ENCODE peak calls at places on chromosomes 11 and 22, in eight cellular contexts. One of them, this sample, is unnamed.

GRCh38 chr11:42225664-42226063 is 766.2 kb upstream of the LRRC4C start:
- DNase-seq in vagina: no peak
- DNase-seq in stomach: no peak
- DNase-seq in transverse colon: no peak
- DNase-seq in HCT116: no peak
- DNase-seq in GM12892: no peak
- DNase-seq in sigmoid colon: no peak
- DNase-seq in GM12891: no peak
- DNase-seq in this sample: no peak

GRCh38 chr11:75350743-75351540 is 519 bp downstream of the ARRB1 start:
- DNase-seq in GM12891: no peak
- DNase-seq in HCT116: no peak
- DNase-seq in stomach: peak; percentile 65
- DNase-seq in transverse colon: peak; percentile 61
- DNase-seq in sigmoid colon: peak; percentile 91
- DNase-seq in GM12892: no peak
- DNase-seq in vagina: no peak
- DNase-seq in this sample: peak; percentile 87

GRCh38 chr11:70517996-70518907 is 119.9 kb downstream of the CTTN start:
- DNase-seq in transverse colon: no peak
- DNase-seq in GM12892: no peak
- DNase-seq in vagina: no peak
- DNase-seq in GM12891: no peak
- DNase-seq in stomach: no peak
- DNase-seq in sigmoid colon: no peak
- DNase-seq in HCT116: no peak
- DNase-seq in this sample: peak; percentile 56

GRCh38 chr11:62337682-62338181 is 484 bp downstream of the ASRGL1 start:
- DNase-seq in transverse colon: peak; percentile 35
- DNase-seq in GM12891: no peak
- DNase-seq in HCT116: no peak
- DNase-seq in vagina: no peak
- DNase-seq in sigmoid colon: no peak
- DNase-seq in stomach: peak; percentile 38
- DNase-seq in GM12892: no peak
- DNase-seq in this sample: peak; percentile 80

GRCh38 chr11:128392259-128392658 is 195.1 kb downstream of the ETS1 start:
- DNase-seq in transverse colon: no peak
- DNase-seq in sigmoid colon: no peak
- DNase-seq in stomach: no peak
- DNase-seq in vagina: no peak
- DNase-seq in GM12892: no peak
- DNase-seq in GM12891: no peak
- DNase-seq in HCT116: no peak
- DNase-seq in this sample: no peak

GRCh38 chr11:89175796-89176195 is 1.9 kb upstream of the TYR start:
- DNase-seq in transverse colon: no peak
- DNase-seq in GM12891: no peak
- DNase-seq in stomach: no peak
- DNase-seq in sigmoid colon: no peak
- DNase-seq in GM12892: no peak
- DNase-seq in HCT116: no peak
- DNase-seq in vagina: no peak
- DNase-seq in this sample: no peak

GRCh38 chr11:65279713-65280459 is 18.1 kb downstream of the POLA2 start:
- DNase-seq in vagina: no peak
- DNase-seq in stomach: peak; percentile 38
- DNase-seq in GM12891: no peak
- DNase-seq in HCT116: peak; percentile 96
- DNase-seq in sigmoid colon: peak; percentile 79
- DNase-seq in transverse colon: no peak
- DNase-seq in GM12892: no peak
- DNase-seq in this sample: no peak

GRCh38 chr22:47294222-47294532 is 531.7 kb downstream of the TBC1D22A start:
- DNase-seq in GM12891: no peak
- DNase-seq in sigmoid colon: peak; percentile 47
- DNase-seq in HCT116: no peak
- DNase-seq in GM12892: no peak
- DNase-seq in vagina: peak; percentile 79
- DNase-seq in stomach: peak; percentile 25
- DNase-seq in transverse colon: no peak
- DNase-seq in this sample: no peak

GRCh38 chr22:44701824-44702478 is at the start of gene PRR5:
- DNase-seq in stomach: peak; percentile 87
- DNase-seq in vagina: no peak
- DNase-seq in GM12891: peak; percentile 71
- DNase-seq in HCT116: peak; percentile 51
- DNase-seq in transverse colon: peak; percentile 84
- DNase-seq in sigmoid colon: peak; percentile 84
- DNase-seq in GM12892: peak; percentile 66
- DNase-seq in this sample: peak; percentile 97

GRCh38 chr22:41341990-41342389 is 39.8 kb upstream of the TEF start:
- DNase-seq in vagina: no peak
- DNase-seq in GM12891: peak; percentile 77
- DNase-seq in transverse colon: no peak
- DNase-seq in sigmoid colon: no peak
- DNase-seq in stomach: no peak
- DNase-seq in HCT116: no peak
- DNase-seq in GM12892: peak; percentile 50
- DNase-seq in this sample: no peak

GRCh38 chr11:7575841-7576451 is 62.1 kb downstream of the PPFIBP2 start:
- DNase-seq in transverse colon: peak; percentile 78
- DNase-seq in stomach: peak; percentile 74
- DNase-seq in HCT116: no peak
- DNase-seq in GM12891: no peak
- DNase-seq in GM12892: no peak
- DNase-seq in sigmoid colon: no peak
- DNase-seq in vagina: no peak
- DNase-seq in this sample: no peak

GRCh38 chr22:32823024-32823730 is 21.7 kb downstream of the TIMP3 start:
- DNase-seq in GM12891: no peak
- DNase-seq in transverse colon: peak; percentile 45
- DNase-seq in GM12892: no peak
- DNase-seq in sigmoid colon: peak; percentile 62
- DNase-seq in stomach: peak; percentile 53
- DNase-seq in vagina: no peak
- DNase-seq in HCT116: peak; percentile 43
- DNase-seq in this sample: no peak

GRCh38 chr11:8344346-8344745 is 80.7 kb upstream of the LMO1 start:
- DNase-seq in sigmoid colon: no peak
- DNase-seq in transverse colon: no peak
- DNase-seq in GM12891: no peak
- DNase-seq in GM12892: no peak
- DNase-seq in vagina: no peak
- DNase-seq in stomach: no peak
- DNase-seq in HCT116: no peak
- DNase-seq in this sample: no peak

GRCh38 chr11:61480936-61481335 is 27.6 kb upstream of the LRRC10B start:
- DNase-seq in GM12891: no peak
- DNase-seq in stomach: no peak
- DNase-seq in transverse colon: peak; percentile 47
- DNase-seq in vagina: no peak
- DNase-seq in GM12892: no peak
- DNase-seq in HCT116: no peak
- DNase-seq in sigmoid colon: no peak
- DNase-seq in this sample: no peak

GRCh38 chr11:13606701-13607100 is 61.8 kb upstream of the FAR1 start:
- DNase-seq in GM12891: no peak
- DNase-seq in HCT116: no peak
- DNase-seq in transverse colon: no peak
- DNase-seq in vagina: no peak
- DNase-seq in stomach: no peak
- DNase-seq in sigmoid colon: no peak
- DNase-seq in GM12892: no peak
- DNase-seq in this sample: no peak

GRCh38 chr22:42277988-42278776 is 7.7 kb upstream of the TCF20 start:
- DNase-seq in sigmoid colon: peak; percentile 60
- DNase-seq in vagina: no peak
- DNase-seq in GM12892: no peak
- DNase-seq in stomach: no peak
- DNase-seq in HCT116: no peak
- DNase-seq in GM12891: no peak
- DNase-seq in transverse colon: no peak
- DNase-seq in this sample: peak; percentile 77

GRCh38 chr22:42170946-42171345 is 40.3 kb upstream of the CYP2D6 start:
- DNase-seq in GM12892: no peak
- DNase-seq in transverse colon: no peak
- DNase-seq in GM12891: no peak
- DNase-seq in stomach: no peak
- DNase-seq in vagina: no peak
- DNase-seq in sigmoid colon: no peak
- DNase-seq in HCT116: no peak
- DNase-seq in this sample: no peak

GRCh38 chr11:46564459-46564858 is 29.4 kb downstream of the AMBRA1 start:
- DNase-seq in sigmoid colon: no peak
- DNase-seq in transverse colon: no peak
- DNase-seq in HCT116: no peak
- DNase-seq in vagina: no peak
- DNase-seq in stomach: no peak
- DNase-seq in GM12892: no peak
- DNase-seq in GM12891: no peak
- DNase-seq in this sample: no peak

DNA sequence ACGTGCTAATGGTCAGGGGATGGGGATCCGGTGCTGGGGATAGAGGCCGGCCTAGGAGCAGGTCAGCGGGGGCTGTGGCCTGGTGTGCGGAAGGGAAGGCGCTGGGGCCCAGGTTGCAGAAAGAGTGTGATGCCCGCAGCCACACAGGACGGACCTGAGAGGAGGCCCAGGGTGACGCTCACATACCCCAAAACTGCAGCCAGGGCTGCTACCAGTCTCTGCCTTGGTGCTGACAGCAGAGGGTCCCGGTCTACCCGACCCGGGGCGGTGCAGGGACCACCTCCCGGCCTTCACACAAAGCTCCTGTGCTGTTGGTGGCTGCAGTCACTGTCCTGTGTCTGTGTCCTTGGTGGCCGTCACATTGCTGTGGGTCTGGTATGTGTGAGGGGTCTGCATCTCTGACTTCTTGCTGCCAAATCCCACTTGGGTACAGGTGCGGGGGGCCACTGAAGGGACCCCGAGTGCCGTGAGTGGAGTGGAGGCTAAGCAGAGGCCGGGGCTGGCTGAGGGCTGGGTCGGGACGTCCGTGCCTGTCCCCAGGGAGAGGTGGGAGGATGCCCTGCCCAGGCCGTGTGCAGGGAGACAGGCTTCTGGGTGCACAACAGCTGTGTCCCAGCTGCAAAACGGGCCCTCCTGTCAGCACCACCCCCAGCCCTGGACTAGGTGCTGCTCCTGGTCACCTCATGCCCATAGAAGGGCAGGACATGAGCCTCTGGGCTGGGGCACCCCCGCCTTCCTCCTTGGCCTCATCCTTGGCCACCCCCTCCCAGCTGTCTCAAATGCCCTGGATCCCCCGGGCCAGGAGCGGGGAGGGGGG is 1.5 kb downstream of the LSP1 start:
- DNase-seq in GM12892: peak; percentile 79
- DNase-seq in GM12891: peak; percentile 66
- DNase-seq in transverse colon: no peak
- DNase-seq in sigmoid colon: no peak
- DNase-seq in HCT116: no peak
- DNase-seq in vagina: no peak
- DNase-seq in stomach: no peak
- DNase-seq in this sample: peak; percentile 88
- TF ChIP-seq POLR2A in GM12892: peak; percentile 53
- TF ChIP-seq POLR2A in GM12891: peak; percentile 61
- TF ChIP-seq POLR2A in transverse colon: no peak
- TF ChIP-seq POLR2A in sigmoid colon: no peak
- TF ChIP-seq POLR2A in HCT116: no peak
- TF ChIP-seq POLR2A in vagina: no peak
- TF ChIP-seq POLR2A in stomach: no peak
- TF ChIP-seq POLR2A in this sample: no peak

DNA sequence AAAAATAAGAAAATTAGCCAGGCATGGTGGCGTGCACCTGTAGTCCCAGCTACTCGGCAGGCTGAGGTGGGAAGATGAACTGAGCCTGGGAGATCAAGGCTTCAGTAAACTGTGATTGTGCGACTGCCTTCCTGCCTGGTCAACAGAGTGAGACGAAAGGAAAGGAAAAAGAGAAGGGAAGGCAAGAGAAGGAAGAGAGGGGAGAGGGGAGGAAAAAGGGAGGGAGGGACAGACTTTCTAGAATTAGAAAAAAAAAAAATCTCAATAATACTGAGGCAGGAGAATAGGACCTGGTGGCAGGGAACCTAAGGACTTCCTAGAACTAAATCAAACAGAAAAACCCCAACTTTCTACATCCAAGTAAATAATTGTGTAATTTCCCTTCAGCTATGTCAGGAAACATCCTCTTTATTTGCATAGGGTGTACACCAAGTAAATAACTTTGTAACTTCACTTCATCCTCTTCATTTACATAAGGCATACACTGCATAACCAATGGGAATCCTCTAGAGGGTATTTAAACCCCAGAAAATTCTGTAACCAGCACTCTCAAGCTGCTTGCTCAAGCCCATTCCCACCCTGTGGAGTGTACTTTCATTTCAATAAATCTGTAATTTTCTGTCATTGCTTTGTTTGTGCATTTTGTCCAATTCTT is 8.7 kb downstream of the SBF2 start:
- DNase-seq in GM12892: no peak
- DNase-seq in HCT116: no peak
- DNase-seq in GM12891: no peak
- DNase-seq in sigmoid colon: no peak
- DNase-seq in vagina: no peak
- DNase-seq in stomach: no peak
- DNase-seq in transverse colon: no peak
- DNase-seq in this sample: no peak
- TF ChIP-seq POLR2AphosphoS5 in GM12892: no peak
- TF ChIP-seq POLR2AphosphoS5 in HCT116: no peak
- TF ChIP-seq POLR2AphosphoS5 in GM12891: no peak
- TF ChIP-seq POLR2AphosphoS5 in sigmoid colon: no peak
- TF ChIP-seq POLR2AphosphoS5 in vagina: no peak
- TF ChIP-seq POLR2AphosphoS5 in stomach: no peak
- TF ChIP-seq POLR2AphosphoS5 in transverse colon: no peak
- TF ChIP-seq POLR2AphosphoS5 in this sample: no peak

GRCh38 chr22:48667289-48667688 is 1160.4 kb downstream of the BRD1 start:
- DNase-seq in GM12891: no peak
- DNase-seq in transverse colon: no peak
- DNase-seq in HCT116: no peak
- DNase-seq in stomach: no peak
- DNase-seq in vagina: no peak
- DNase-seq in sigmoid colon: no peak
- DNase-seq in GM12892: no peak
- DNase-seq in this sample: no peak
- TF ChIP-seq POLR2A in GM12891: no peak
- TF ChIP-seq POLR2A in transverse colon: no peak
- TF ChIP-seq POLR2A in HCT116: no peak
- TF ChIP-seq POLR2A in stomach: no peak
- TF ChIP-seq POLR2A in vagina: no peak
- TF ChIP-seq POLR2A in sigmoid colon: no peak
- TF ChIP-seq POLR2A in GM12892: no peak
- TF ChIP-seq POLR2A in this sample: no peak

GRCh38 chr11:69493931-69494821 is 12.7 kb downstream of the LINC01488 start:
- DNase-seq in stomach: no peak
- DNase-seq in GM12892: no peak
- DNase-seq in sigmoid colon: no peak
- DNase-seq in GM12891: no peak
- DNase-seq in transverse colon: no peak
- DNase-seq in vagina: no peak
- DNase-seq in HCT116: no peak
- DNase-seq in this sample: peak; percentile 80
- TF ChIP-seq POLR2AphosphoS5 in stomach: no peak
- TF ChIP-seq POLR2AphosphoS5 in GM12892: no peak
- TF ChIP-seq POLR2AphosphoS5 in sigmoid colon: no peak
- TF ChIP-seq POLR2AphosphoS5 in GM12891: no peak
- TF ChIP-seq POLR2AphosphoS5 in transverse colon: no peak
- TF ChIP-seq POLR2AphosphoS5 in vagina: no peak
- TF ChIP-seq POLR2AphosphoS5 in HCT116: no peak
- TF ChIP-seq POLR2AphosphoS5 in this sample: peak; percentile 69